ENCODE peak calls at places on chromosomes 3 and 15, in four cellular contexts. One of them, this sample, is unnamed. For H3K4me1, the result is how much of the 10 kb centered on the place peaks cover.

GRCh38 chr3:18988619-18989229 is 159.6 kb upstream of the KCNH8 start:
- DNase-seq in mammary epithelial cell: peak
- DNase-seq in ascending aorta: no peak
- DNase-seq in neuronal stem cell: peak
- DNase-seq in this sample: no peak

GRCh38 chr15:84811151-84811550 is 6.0 kb upstream of the ALPK3 start:
- DNase-seq in ascending aorta: no peak
- DNase-seq in mammary epithelial cell: no peak
- DNase-seq in neuronal stem cell: no peak
- DNase-seq in this sample: no peak

GRCh38 chr15:66670198-66670597 is 31.8 kb upstream of the SMAD6 start:
- DNase-seq in ascending aorta: no peak
- DNase-seq in neuronal stem cell: no peak
- DNase-seq in mammary epithelial cell: no peak
- DNase-seq in this sample: no peak

GRCh38 chr15:48355377-48355776 is 24.1 kb downstream of the DUT start:
- DNase-seq in mammary epithelial cell: no peak
- DNase-seq in neuronal stem cell: no peak
- DNase-seq in ascending aorta: no peak
- DNase-seq in this sample: no peak

GRCh38 chr3:186821429-186822367 is 15.4 kb upstream of the RFC4 start:
- DNase-seq in ascending aorta: no peak
- DNase-seq in mammary epithelial cell: peak
- DNase-seq in neuronal stem cell: no peak
- DNase-seq in this sample: peak

GRCh38 chr15:62706361-62706760 is 336.2 kb upstream of the TPM1 start:
- DNase-seq in ascending aorta: no peak
- DNase-seq in neuronal stem cell: no peak
- DNase-seq in mammary epithelial cell: peak
- DNase-seq in this sample: no peak

GRCh38 chr15:67050062-67050461 is 15.3 kb upstream of the SMAD3 start:
- DNase-seq in mammary epithelial cell: peak
- DNase-seq in neuronal stem cell: no peak
- DNase-seq in ascending aorta: no peak
- DNase-seq in this sample: no peak

GRCh38 chr15:90099072-90099867 is 3.0 kb downstream of the IDH2 start:
- DNase-seq in ascending aorta: no peak
- DNase-seq in mammary epithelial cell: no peak
- DNase-seq in neuronal stem cell: no peak
- DNase-seq in this sample: no peak

GRCh38 chr15:79643393-79643792 is 211.3 kb downstream of the MINAR1 start:
- DNase-seq in mammary epithelial cell: no peak
- DNase-seq in ascending aorta: no peak
- DNase-seq in neuronal stem cell: no peak
- DNase-seq in this sample: no peak

GRCh38 chr3:128366652-128367051 is 100.0 kb downstream of the DNAJB8 start:
- DNase-seq in mammary epithelial cell: no peak
- DNase-seq in neuronal stem cell: no peak
- DNase-seq in ascending aorta: no peak
- DNase-seq in this sample: no peak

GRCh38 chr3:109346099-109346498 is 8.8 kb upstream of the DPPA4 start:
- DNase-seq in ascending aorta: no peak
- DNase-seq in mammary epithelial cell: no peak
- DNase-seq in neuronal stem cell: no peak
- DNase-seq in this sample: no peak

GRCh38 chr15:92920595-92921169 is 20.6 kb downstream of the CHD2 start:
- DNase-seq in mammary epithelial cell: peak
- DNase-seq in ascending aorta: no peak
- DNase-seq in neuronal stem cell: no peak
- DNase-seq in this sample: no peak

GRCh38 chr3:49519916-49520385 is 34.3 kb upstream of the BSN start:
- DNase-seq in ascending aorta: no peak
- DNase-seq in neuronal stem cell: no peak
- DNase-seq in mammary epithelial cell: no peak
- DNase-seq in this sample: no peak

GRCh38 chr15:31485911-31486461 is 159.4 kb downstream of the KLF13 start:
- DNase-seq in mammary epithelial cell: no peak
- DNase-seq in neuronal stem cell: no peak
- DNase-seq in ascending aorta: no peak
- DNase-seq in this sample: peak

GRCh38 chr15:31486906-31487695 is 160.5 kb downstream of the KLF13 start:
- DNase-seq in ascending aorta: no peak
- DNase-seq in neuronal stem cell: no peak
- DNase-seq in mammary epithelial cell: no peak
- DNase-seq in this sample: peak

GRCh38 chr15:31487811-31488436 is 161.3 kb downstream of the KLF13 start:
- DNase-seq in neuronal stem cell: no peak
- DNase-seq in mammary epithelial cell: peak
- DNase-seq in ascending aorta: no peak
- DNase-seq in this sample: no peak

GRCh38 chr15:31485431-31485830 is 158.8 kb downstream of the KLF13 start:
- DNase-seq in neuronal stem cell: no peak
- DNase-seq in ascending aorta: no peak
- DNase-seq in mammary epithelial cell: no peak
- DNase-seq in this sample: no peak

DNA sequence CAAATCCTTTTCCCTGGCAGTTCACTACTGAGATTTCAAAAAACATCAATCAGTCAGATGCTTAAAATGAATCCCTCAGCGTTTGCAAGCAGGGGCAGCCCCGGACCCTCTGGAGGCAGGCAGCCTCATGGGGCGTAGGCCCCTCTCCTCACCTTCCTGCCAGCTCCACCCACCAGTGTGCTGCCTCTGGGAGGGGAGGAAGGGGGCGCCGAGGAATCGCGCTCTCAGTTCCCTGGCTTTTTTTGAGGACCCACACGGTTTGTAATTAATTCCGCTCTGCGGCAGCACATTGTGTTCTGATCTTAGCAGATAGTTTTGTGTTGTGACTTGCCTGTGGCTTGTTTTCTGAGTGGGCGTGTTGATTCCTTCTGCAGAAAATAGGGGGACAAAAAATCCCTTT is 159.9 kb downstream of the KLF13 start:
- DNase-seq in ascending aorta: no peak
- DNase-seq in mammary epithelial cell: no peak
- DNase-seq in neuronal stem cell: no peak
- DNase-seq in this sample: peak
- H3K4me1 ChIP-seq in ascending aorta: under half
- H3K4me1 ChIP-seq in mammary epithelial cell: under half
- H3K4me1 ChIP-seq in neuronal stem cell: under half
- H3K4me1 ChIP-seq in this sample: under half

GRCh38 chr3:72442755-72443154 is 405.5 kb downstream of the SHQ1 start:
- DNase-seq in neuronal stem cell: no peak
- DNase-seq in ascending aorta: no peak
- DNase-seq in mammary epithelial cell: no peak
- DNase-seq in this sample: no peak
- H3K4me1 ChIP-seq in neuronal stem cell: under half
- H3K4me1 ChIP-seq in ascending aorta: under half
- H3K4me1 ChIP-seq in mammary epithelial cell: under half
- H3K4me1 ChIP-seq in this sample: half or more

GRCh38 chr3:14431556-14431927 is 29.1 kb downstream of the SLC6A6 start:
- DNase-seq in ascending aorta: no peak
- DNase-seq in mammary epithelial cell: no peak
- DNase-seq in neuronal stem cell: no peak
- DNase-seq in this sample: no peak

GRCh38 chr3:14428087-14429067 is 26.0 kb downstream of the SLC6A6 start:
- DNase-seq in mammary epithelial cell: no peak
- DNase-seq in ascending aorta: no peak
- DNase-seq in neuronal stem cell: no peak
- DNase-seq in this sample: no peak

GRCh38 chr3:14429237-14429636 is 26.8 kb downstream of the SLC6A6 start:
- DNase-seq in mammary epithelial cell: no peak
- DNase-seq in ascending aorta: no peak
- DNase-seq in neuronal stem cell: no peak
- DNase-seq in this sample: no peak

GRCh38 chr3:14430706-14431470 is 28.5 kb downstream of the SLC6A6 start:
- DNase-seq in mammary epithelial cell: no peak
- DNase-seq in ascending aorta: no peak
- DNase-seq in neuronal stem cell: no peak
- DNase-seq in this sample: no peak

GRCh38 chr3:14429689-14430452 is 27.5 kb downstream of the SLC6A6 start:
- DNase-seq in ascending aorta: no peak
- DNase-seq in mammary epithelial cell: no peak
- DNase-seq in neuronal stem cell: no peak
- DNase-seq in this sample: no peak
- H3K4me1 ChIP-seq in ascending aorta: under half
- H3K4me1 ChIP-seq in mammary epithelial cell: under half
- H3K4me1 ChIP-seq in neuronal stem cell: under half
- H3K4me1 ChIP-seq in this sample: half or more

DNA sequence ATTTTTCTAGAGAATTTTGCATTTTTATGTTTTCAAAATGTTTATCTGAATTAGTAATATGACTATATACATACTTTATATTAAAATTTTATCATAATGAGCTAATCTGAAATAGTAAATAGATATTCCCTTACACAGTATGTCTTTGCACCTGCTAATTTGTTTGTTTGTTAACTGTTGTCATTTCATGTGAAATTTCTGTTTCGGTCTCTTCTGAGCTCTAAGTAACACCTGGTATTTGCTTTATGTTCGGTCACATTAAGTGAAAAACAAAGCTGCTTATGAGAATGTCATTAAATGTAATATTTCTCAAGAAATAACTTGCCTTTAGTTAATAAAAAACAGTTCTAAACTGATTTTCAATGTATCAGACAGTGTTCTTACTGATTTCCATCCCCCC is 61.1 kb downstream of the FNDC3B start:
- DNase-seq in ascending aorta: no peak
- DNase-seq in mammary epithelial cell: no peak
- DNase-seq in neuronal stem cell: no peak
- DNase-seq in this sample: no peak
- H3K4me1 ChIP-seq in ascending aorta: half or more
- H3K4me1 ChIP-seq in mammary epithelial cell: half or more
- H3K4me1 ChIP-seq in neuronal stem cell: under half
- H3K4me1 ChIP-seq in this sample: half or more

DNA sequence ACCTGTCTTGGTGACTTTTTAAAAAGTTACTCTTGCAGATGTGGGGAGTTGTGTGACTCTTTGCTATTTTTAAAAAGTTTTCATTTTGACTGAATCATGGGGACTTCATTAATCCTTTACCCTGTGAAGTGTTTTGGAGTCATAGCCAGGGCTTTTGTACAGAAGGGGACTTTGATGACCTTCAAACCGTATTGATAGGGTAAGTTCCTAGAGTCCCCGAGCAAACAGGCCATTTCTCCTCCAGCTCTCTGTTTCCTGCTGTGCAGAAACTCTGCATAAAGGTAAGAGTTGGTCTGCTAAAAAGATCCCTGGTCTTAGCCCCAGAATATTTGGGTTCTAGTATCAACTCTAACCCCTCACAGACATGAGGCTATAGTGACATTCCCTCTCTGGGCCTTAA is 170.8 kb upstream of the BCL6 start:
- DNase-seq in ascending aorta: no peak
- DNase-seq in mammary epithelial cell: no peak
- DNase-seq in neuronal stem cell: no peak
- DNase-seq in this sample: no peak
- H3K4me1 ChIP-seq in ascending aorta: under half
- H3K4me1 ChIP-seq in mammary epithelial cell: under half
- H3K4me1 ChIP-seq in neuronal stem cell: under half
- H3K4me1 ChIP-seq in this sample: half or more

GRCh38 chr15:75033809-75034208 is 10.4 kb downstream of the PPCDC start:
- DNase-seq in neuronal stem cell: no peak
- DNase-seq in mammary epithelial cell: no peak
- DNase-seq in ascending aorta: no peak
- DNase-seq in this sample: no peak
- H3K4me1 ChIP-seq in neuronal stem cell: under half
- H3K4me1 ChIP-seq in mammary epithelial cell: under half
- H3K4me1 ChIP-seq in ascending aorta: under half
- H3K4me1 ChIP-seq in this sample: half or more

This sample was measured in vagina.